ENCODE peak calls at places on chromosome 15, in seven cellular contexts. G is heart left ventricle, N is GM12878, B is IMR-90, E is tibial nerve, Z is body of pancreas, O is transverse colon. P is an unnamed sample. For H3K36me3, the result is how much of the 10 kb centered on the place peaks cover.

GRCh38 chr15:29939404-29939803 is 117.1 kb upstream of the TJP1 start:
- DNase-seq in N (no peak), O (no peak), G (no peak), E (no peak), Z (no peak), B (peak), P (no peak)

GRCh38 chr15:42134617-42135243 is 21.7 kb downstream of the PLA2G4F start:
- DNase-seq in N (no peak), E (no peak), Z (no peak), O (no peak), B (no peak), G (no peak), P (no peak)

GRCh38 chr15:30882861-30883433 is 20.8 kb upstream of the FAN1 start:
- DNase-seq in O (no peak), G (no peak), E (no peak), B (no peak), Z (no peak), N (no peak), P (no peak)

GRCh38 chr15:73637527-73637926 is 4.3 kb upstream of the NPTN start:
- DNase-seq in B (no peak), Z (no peak), G (no peak), O (no peak), E (no peak), N (no peak), P (no peak)

GRCh38 chr15:67003586-67003985 is 61.8 kb upstream of the SMAD3 start:
- DNase-seq in B (peak), Z (no peak), E (no peak), G (no peak), O (no peak), N (no peak), P (no peak)

GRCh38 chr15:20345401-20345958 is 196.1 kb downstream of the GOLGA6L6 start:
- DNase-seq in B (no peak), O (no peak), N (no peak), Z (no peak), G (no peak), E (no peak), P (no peak)

GRCh38 chr15:89851665-89852341 is 37.2 kb upstream of the ANPEP start:
- DNase-seq in Z (no peak), G (no peak), N (peak), B (no peak), E (no peak), O (no peak), P (no peak)

GRCh38 chr15:82971223-82971984 is 14.6 kb upstream of the RAMAC start:
- DNase-seq in B (no peak), O (no peak), G (no peak), E (no peak), Z (no peak), N (no peak), P (no peak)

GRCh38 chr15:32956006-32956405 is 238.2 kb downstream of the GREM1 start:
- DNase-seq in N (no peak), O (no peak), Z (peak), G (no peak), E (no peak), B (peak), P (no peak)

GRCh38 chr15:65666257-65666656 is 44.5 kb downstream of the SLC24A1 start:
- DNase-seq in E (no peak), B (peak), N (no peak), G (no peak), O (no peak), Z (no peak), P (no peak)

GRCh38 chr15:59255647-59256380 is 49.2 kb downstream of the LDHAL6B start:
- DNase-seq in B (peak), O (peak), E (no peak), G (no peak), Z (peak), N (no peak), P (no peak)

GRCh38 chr15:33656090-33656670 is 312.1 kb upstream of the CHRM5 start:
- DNase-seq in N (no peak), O (no peak), Z (no peak), G (no peak), B (no peak), E (no peak), P (no peak)

GRCh38 chr15:39957481-39957880 is 23.6 kb downstream of the EIF2AK4 start:
- DNase-seq in Z (no peak), G (no peak), O (no peak), N (no peak), B (no peak), E (no peak), P (no peak)

GRCh38 chr15:27707216-27707710 is 391.9 kb downstream of the OCA2 start:
- DNase-seq in O (no peak), E (no peak), N (no peak), B (no peak), G (no peak), Z (no peak), P (no peak)

GRCh38 chr15:66751579-66751978 is 49.5 kb downstream of the SMAD6 start:
- DNase-seq in N (no peak), E (no peak), O (no peak), G (no peak), B (no peak), Z (peak), P (no peak)

GRCh38 chr15:40103124-40103858 is 5.4 kb downstream of the BMF start:
- DNase-seq in G (peak), E (peak), O (peak), N (no peak), Z (peak), B (peak), P (peak)

GRCh38 chr15:80695911-80696651 is 971 bp downstream of the ABHD17C start:
- DNase-seq in G (peak), Z (peak), O (peak), E (no peak), N (no peak), B (no peak), P (peak)

GRCh38 chr15:84034831-84035753 is 200.5 kb upstream of the GOLGA6L4 start:
- DNase-seq in O (no peak), Z (peak), E (no peak), N (no peak), B (peak), G (no peak), P (no peak)

DNA sequence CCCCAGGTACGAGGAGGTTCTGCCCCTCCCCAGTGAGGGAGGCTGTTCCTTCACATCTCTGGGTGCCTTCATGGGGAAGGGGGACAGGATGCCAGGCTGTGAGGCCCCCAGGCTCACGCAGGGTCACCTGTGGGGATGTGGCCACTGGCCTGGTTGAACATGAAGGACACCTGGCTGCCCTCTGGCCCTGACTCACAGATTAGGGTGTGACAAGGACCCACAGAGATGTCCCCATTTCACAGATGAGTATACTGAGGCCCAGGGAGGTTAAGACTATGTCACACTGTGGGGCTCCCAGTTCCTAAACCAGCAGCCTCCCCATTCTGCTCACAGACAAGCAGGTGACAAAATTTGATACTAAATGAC is 42.4 kb downstream of the PCSK6 start:
- DNase-seq in G (no peak), E (no peak), Z (no peak), O (no peak), N (no peak), B (no peak), P (peak)
- TF ChIP-seq POLR2A in G (no peak), E (no peak), Z (no peak), O (no peak), N (no peak), B (no peak), P (no peak)

DNA sequence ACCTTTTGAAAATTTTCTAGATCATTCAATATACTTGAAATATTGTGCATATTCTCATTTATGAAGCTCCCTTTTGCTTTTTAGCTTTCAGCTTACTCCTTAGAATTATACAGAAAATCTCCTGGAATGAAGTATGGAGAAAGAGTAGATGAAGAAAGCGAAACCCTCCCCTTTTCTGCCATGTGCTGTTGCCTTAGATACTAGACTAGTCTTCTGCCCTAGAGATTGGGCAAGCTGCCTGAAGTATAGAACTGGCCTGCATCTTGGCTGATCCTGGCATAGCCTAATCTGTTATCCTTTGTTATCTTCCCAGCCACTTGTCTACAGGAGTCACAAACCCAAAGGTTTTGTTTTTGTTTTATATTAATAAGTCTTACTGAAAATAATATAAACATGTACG is 138.8 kb downstream of the RBPMS2 start:
- DNase-seq in B (no peak), N (no peak), O (no peak), E (no peak), Z (no peak), G (no peak), P (no peak)
- H3K36me3 ChIP-seq in B (under half), N (under half), O (under half), E (under half), Z (under half), G (under half), P (under half)

GRCh38 chr15:92803852-92804609 is 96.1 kb upstream of the CHD2 start:
- DNase-seq in N (peak), E (peak), Z (peak), O (peak), B (peak), G (peak), P (peak)
- TF ChIP-seq POLR2A in N (no peak), E (peak), Z (no peak), O (peak), B (peak), G (peak), P (no peak)

GRCh38 chr15:56227315-56227714 is 16.4 kb downstream of the RFX7 start:
- DNase-seq in B (no peak), O (no peak), E (no peak), G (no peak), Z (no peak), N (no peak), P (no peak)

GRCh38 chr15:56232058-56232457 is 11.6 kb downstream of the RFX7 start:
- DNase-seq in B (no peak), G (no peak), O (no peak), Z (no peak), N (no peak), E (no peak), P (no peak)

GRCh38 chr15:56228352-56228751 is 15.3 kb downstream of the RFX7 start:
- DNase-seq in N (no peak), B (no peak), O (no peak), E (no peak), G (no peak), Z (no peak), P (no peak)

GRCh38 chr15:56227780-56228179 is 15.9 kb downstream of the RFX7 start:
- DNase-seq in B (no peak), O (no peak), E (no peak), N (no peak), G (no peak), Z (no peak), P (no peak)

DNA sequence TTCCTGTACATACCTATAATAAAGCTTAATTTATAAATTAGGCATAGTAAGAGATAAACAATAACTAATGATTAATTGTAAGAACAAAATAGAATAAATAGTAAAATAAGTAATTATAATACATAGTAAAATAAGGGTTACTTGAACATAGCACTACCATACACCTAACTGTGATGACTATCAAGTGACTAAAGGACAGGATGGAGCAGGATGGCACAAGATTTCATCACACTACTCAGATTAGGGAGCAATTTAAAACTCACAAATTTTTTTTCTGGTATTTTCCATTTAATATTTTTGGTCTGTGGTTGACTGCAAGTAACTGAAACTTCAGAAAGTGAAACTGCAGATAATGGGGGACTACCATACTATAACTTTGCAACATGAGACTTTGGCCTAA is 14.8 kb downstream of the RFX7 start:
- DNase-seq in B (no peak), O (no peak), E (no peak), Z (no peak), N (no peak), G (no peak), P (no peak)
- H3K36me3 ChIP-seq in B (under half), O (under half), E (under half), Z (under half), N (under half), G (under half), P (under half)

GRCh38 chr15:52568569-52569243 is at the start of gene ARPP19:
- DNase-seq in O (peak), G (peak), E (peak), N (peak), B (peak), Z (peak), P (peak)
- TF ChIP-seq POLR2A in O (peak), G (peak), E (peak), N (peak), B (peak), Z (peak), P (no peak)

GRCh38 chr15:78477295-78477694 is 30.1 kb upstream of the HYKK start:
- DNase-seq in Z (no peak), B (no peak), E (no peak), G (no peak), N (no peak), O (no peak), P (no peak)

GRCh38 chr15:78479650-78480049 is 27.7 kb upstream of the HYKK start:
- DNase-seq in G (no peak), O (no peak), N (no peak), E (no peak), B (no peak), Z (no peak), P (no peak)

DNA sequence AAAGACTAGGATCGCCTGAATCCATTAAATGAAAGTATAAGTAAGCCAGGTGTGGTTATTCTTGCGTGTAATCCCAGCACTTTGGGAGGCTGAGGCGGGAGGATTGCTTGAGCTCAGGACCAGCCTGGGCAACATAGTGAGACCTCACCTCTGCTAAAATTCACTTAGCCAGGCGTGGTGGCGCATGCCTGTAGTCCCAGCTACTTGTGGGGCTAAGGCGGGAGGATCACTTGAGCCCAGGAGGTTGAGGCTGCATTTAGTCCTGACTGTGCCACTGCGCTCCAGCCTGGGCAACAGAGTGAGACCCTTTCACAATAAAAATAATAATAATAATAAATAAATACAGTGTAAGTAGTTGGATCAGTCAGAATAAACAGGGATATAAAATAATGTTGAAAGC is 25.5 kb upstream of the HYKK start:
- DNase-seq in G (no peak), B (no peak), E (no peak), O (no peak), Z (no peak), N (no peak), P (no peak)
- H3K36me3 ChIP-seq in G (under half), B (half or more), E (under half), O (under half), Z (under half), N (under half), P (under half)

GRCh38 chr15:68252925-68253534 is 23.5 kb upstream of the CLN6 start:
- DNase-seq in G (no peak), O (peak), N (peak), Z (peak), E (no peak), B (peak), P (peak)

GRCh38 chr15:68259883-68260282 is 17.7 kb upstream of the FEM1B start:
- DNase-seq in E (no peak), G (no peak), B (no peak), Z (no peak), N (no peak), O (no peak), P (no peak)

GRCh38 chr15:68261241-68261640 is 16.3 kb upstream of the FEM1B start:
- DNase-seq in N (no peak), B (no peak), E (no peak), G (no peak), Z (no peak), O (no peak), P (no peak)

GRCh38 chr15:68258684-68259083 is 18.9 kb upstream of the FEM1B start:
- DNase-seq in Z (no peak), G (no peak), N (no peak), O (peak), B (no peak), E (no peak), P (peak)

GRCh38 chr15:68256675-68257450 is 20.7 kb upstream of the FEM1B start:
- DNase-seq in G (peak), E (peak), O (peak), B (peak), Z (peak), N (no peak), P (peak)
- TF ChIP-seq POLR2A in G (peak), E (peak), O (peak), B (no peak), Z (peak), N (no peak), P (no peak)

DNA sequence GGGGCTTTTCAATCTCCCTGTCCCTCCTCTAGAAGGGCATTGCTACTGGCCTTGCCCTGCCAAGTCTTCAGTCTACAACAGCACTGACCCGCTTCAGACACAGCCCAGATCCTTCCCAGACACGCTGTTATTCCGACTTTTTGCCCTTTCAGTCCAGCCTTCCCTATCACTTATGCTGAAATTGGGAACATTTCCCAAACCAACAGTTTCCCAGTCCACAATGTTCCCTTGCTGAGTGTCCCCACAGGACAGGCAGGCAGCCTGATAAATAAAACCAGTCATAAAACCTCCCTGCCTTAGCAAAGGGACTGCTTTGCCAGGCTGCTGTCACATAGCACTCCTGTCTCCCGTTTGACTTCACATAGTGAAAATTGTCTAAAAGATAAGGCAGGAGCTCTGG is 43.5 kb downstream of the GOLGA6L2 start:
- DNase-seq in Z (peak), G (peak), B (no peak), E (no peak), N (no peak), O (no peak), P (no peak)
- H3K36me3 ChIP-seq in Z (under half), G (under half), B (under half), E (under half), N (under half), O (under half), P (under half)

DNA sequence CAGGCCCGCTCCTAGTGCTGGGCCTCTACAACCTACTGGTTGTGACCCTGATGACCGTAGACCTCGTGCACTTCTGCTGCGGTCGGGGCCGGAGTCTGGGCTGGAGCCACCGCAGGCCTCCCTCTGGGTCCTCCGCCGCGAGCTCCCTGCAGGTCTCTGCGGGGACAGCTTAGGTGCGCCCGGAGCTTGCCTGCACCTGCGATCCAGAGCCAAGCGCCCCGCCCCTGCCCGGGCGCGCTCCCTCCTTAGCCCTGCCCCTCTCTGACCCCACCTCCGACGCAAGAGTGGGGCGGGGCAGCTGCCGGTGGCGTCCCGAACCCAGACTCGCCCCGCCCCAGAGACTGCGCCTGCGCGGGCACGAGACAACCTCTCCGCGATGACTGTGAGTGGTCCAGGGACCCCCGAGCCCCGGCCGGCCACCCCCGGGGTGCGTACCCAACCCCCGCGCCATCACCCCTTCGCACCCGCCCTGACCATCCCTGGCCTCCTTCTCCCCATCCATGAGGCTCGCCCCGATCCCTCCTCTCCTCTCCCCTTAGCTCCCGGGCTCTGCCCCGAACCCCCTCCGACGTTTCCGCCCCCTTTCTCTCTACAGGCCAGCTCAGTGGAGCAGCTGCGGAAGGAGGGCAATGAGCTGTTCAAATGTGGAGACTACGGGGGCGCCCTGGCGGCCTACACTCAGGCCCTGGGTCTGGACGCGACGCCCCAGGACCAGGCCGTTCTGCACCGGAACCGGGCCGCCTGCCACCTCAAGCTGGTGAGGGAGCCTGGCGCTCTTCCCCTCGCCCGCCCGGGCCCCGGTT is at the start of gene UNC45A:
- DNase-seq in N (peak), Z (peak), G (peak), B (peak), O (peak), E (peak), P (peak)
- TF ChIP-seq POLR2A in N (peak), Z (peak), G (peak), B (peak), O (peak), E (peak), P (no peak)

P was measured in testis.